ENCODE peak calls at places on chromosome 16, in four cellular contexts. One of them, this sample, is unnamed.

GRCh38 chr16:85687651-85688471 is 893 bp downstream of the GINS2 start:
- DNase-seq in K562: peak; percentile 33
- DNase-seq in HepG2: no peak
- DNase-seq in GM12878: no peak
- DNase-seq in this sample: no peak

GRCh38 chr16:28292731-28293588 is 635 bp downstream of the SBK1 start:
- DNase-seq in HepG2: no peak
- DNase-seq in GM12878: no peak
- DNase-seq in K562: no peak
- DNase-seq in this sample: peak; percentile 74

GRCh38 chr16:70714526-70715112 is 28.8 kb upstream of the MTSS2 start:
- DNase-seq in K562: no peak
- DNase-seq in GM12878: no peak
- DNase-seq in HepG2: no peak
- DNase-seq in this sample: no peak

GRCh38 chr16:895371-895770 is 75.4 kb downstream of the LMF1 start:
- DNase-seq in K562: no peak
- DNase-seq in HepG2: no peak
- DNase-seq in GM12878: no peak
- DNase-seq in this sample: no peak

GRCh38 chr16:16830401-16830800 is 451.5 kb downstream of the NPIPA7 start:
- DNase-seq in GM12878: no peak
- DNase-seq in K562: no peak
- DNase-seq in HepG2: no peak
- DNase-seq in this sample: no peak

GRCh38 chr16:53999841-54000240 is 286.7 kb downstream of the IRX3 start:
- DNase-seq in HepG2: no peak
- DNase-seq in GM12878: no peak
- DNase-seq in K562: no peak
- DNase-seq in this sample: no peak

GRCh38 chr16:66474750-66475199 is 47.7 kb downstream of the BEAN1 start:
- DNase-seq in GM12878: peak; percentile 9
- DNase-seq in HepG2: no peak
- DNase-seq in K562: no peak
- DNase-seq in this sample: no peak

GRCh38 chr16:74727903-74728302 is 27.2 kb upstream of the MLKL start:
- DNase-seq in K562: no peak
- DNase-seq in GM12878: no peak
- DNase-seq in HepG2: no peak
- DNase-seq in this sample: no peak

GRCh38 chr16:72902276-72902675 is 145.7 kb downstream of the ZFHX3 start:
- DNase-seq in GM12878: no peak
- DNase-seq in HepG2: no peak
- DNase-seq in K562: no peak
- DNase-seq in this sample: no peak

GRCh38 chr16:48393843-48394703 is 8.9 kb upstream of the SIAH1 start:
- DNase-seq in GM12878: no peak
- DNase-seq in K562: no peak
- DNase-seq in HepG2: no peak
- DNase-seq in this sample: peak; percentile 67

GRCh38 chr16:48395375-48395774 is 10.2 kb upstream of the SIAH1 start:
- DNase-seq in K562: no peak
- DNase-seq in HepG2: no peak
- DNase-seq in GM12878: no peak
- DNase-seq in this sample: no peak

GRCh38 chr16:48386559-48387312 is 1.5 kb upstream of the SIAH1 start:
- DNase-seq in K562: no peak
- DNase-seq in GM12878: no peak
- DNase-seq in HepG2: no peak
- DNase-seq in this sample: no peak

GRCh38 chr16:48392407-48392806 is 7.2 kb upstream of the SIAH1 start:
- DNase-seq in HepG2: no peak
- DNase-seq in K562: no peak
- DNase-seq in GM12878: no peak
- DNase-seq in this sample: no peak
- TF ChIP-seq SMC3 in HepG2: no peak
- TF ChIP-seq SMC3 in K562: no peak
- TF ChIP-seq SMC3 in GM12878: no peak
- TF ChIP-seq SMC3 in this sample: no peak

GRCh38 chr16:50627419-50627818 is 53.7 kb downstream of the SNX20 start:
- DNase-seq in K562: no peak
- DNase-seq in HepG2: no peak
- DNase-seq in GM12878: no peak
- DNase-seq in this sample: peak; percentile 42
- TF ChIP-seq USF2 in K562: no peak
- TF ChIP-seq USF2 in HepG2: no peak
- TF ChIP-seq USF2 in GM12878: no peak
- TF ChIP-seq USF2 in this sample: no peak

GRCh38 chr16:6732166-6732565 is 600.5 kb upstream of the RBFOX1 start:
- DNase-seq in HepG2: no peak
- DNase-seq in GM12878: no peak
- DNase-seq in K562: no peak
- DNase-seq in this sample: no peak
- TF ChIP-seq NFIC in HepG2: no peak
- TF ChIP-seq NFIC in GM12878: no peak
- TF ChIP-seq NFIC in K562: no peak
- TF ChIP-seq NFIC in this sample: no peak

DNA sequence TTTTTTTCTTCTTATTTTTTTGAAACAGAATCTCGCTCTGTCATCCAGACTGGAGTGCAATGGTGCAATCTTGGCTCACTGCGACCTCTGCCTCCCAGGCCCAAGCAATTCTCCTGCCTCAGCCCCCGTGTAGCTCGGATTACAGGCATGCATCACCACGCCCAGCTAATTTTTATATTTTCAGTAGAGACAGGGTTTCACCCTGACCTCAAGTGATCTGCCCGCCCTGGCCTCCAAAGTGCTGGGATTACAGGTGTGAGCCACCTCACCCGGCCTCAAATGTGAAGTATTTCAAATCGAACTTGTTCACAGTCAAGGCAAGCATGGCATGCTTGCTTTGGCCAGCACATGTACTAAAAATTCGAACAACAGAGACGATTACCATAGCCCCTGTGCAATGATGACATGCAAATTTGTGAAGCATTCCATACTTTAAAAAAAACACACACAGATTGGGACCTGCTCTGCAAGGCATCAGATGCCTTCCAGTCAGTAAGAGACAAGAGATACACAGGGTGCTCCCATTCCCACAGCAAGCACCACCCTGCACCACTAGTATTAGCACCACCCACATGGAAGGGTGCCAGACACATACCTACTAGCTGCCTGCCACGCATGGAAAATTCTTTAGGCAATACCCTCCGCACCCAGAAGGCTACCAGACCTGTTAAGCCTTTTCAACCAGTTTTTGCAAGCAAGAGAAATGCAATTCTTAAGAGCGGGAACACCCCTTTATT is 47.2 kb downstream of the ANKRD11 start:
- DNase-seq in HepG2: peak; percentile 89
- DNase-seq in GM12878: no peak
- DNase-seq in K562: no peak
- DNase-seq in this sample: peak; percentile 60
- TF ChIP-seq SMC3 in HepG2: peak; percentile 16
- TF ChIP-seq SMC3 in GM12878: no peak
- TF ChIP-seq SMC3 in K562: no peak
- TF ChIP-seq SMC3 in this sample: no peak